ENCODE peak calls at places on chromosomes 2 and 18, in ten cellular contexts. O is BE2C; W is stimulated activated CD4-positive, alpha-beta T cell treated with anti-CD3 and anti-CD28 coated beads, Interleukin-2, amount 100 ng/mL, for 48 hours; F is adrenal gland; K is SW480; M is skeletal muscle cell; Z is DMS 273 treated with DMSO at 0.1 percent for 48 hours; J is GM04503; U is GM20000; P is progenitor cell of endocrine pancreas. X is an unnamed sample.

GRCh38 chr2:174573621-174574081 is 24.0 kb downstream of the WIPF1 start:
- DNase-seq in O (no peak), W (no peak), F (no peak), K (no peak), M (no peak), Z (no peak), J (no peak), U (no peak), P (no peak), X (no peak)

GRCh38 chr2:71940695-71941094 is 207.0 kb downstream of the CYP26B1 start:
- DNase-seq in O (no peak), W (no peak), F (no peak), K (no peak), M (no peak), Z (no peak), J (no peak), U (no peak), P (no peak), X (no peak)

GRCh38 chr2:196234672-196235071 is 63.3 kb upstream of the STK17B start:
- DNase-seq in O (no peak), W (peak), F (no peak), K (no peak), M (no peak), Z (no peak), J (peak), U (no peak), P (no peak), X (no peak)

GRCh38 chr2:48356701-48357322 is 173.1 kb upstream of the STON1 start:
- DNase-seq in O (peak), W (no peak), F (no peak), K (no peak), M (no peak), Z (no peak), J (no peak), U (peak), P (no peak), X (peak)

GRCh38 chr2:97995026-97995733 is 568 bp downstream of the TMEM131 start:
- DNase-seq in O (no peak), W (peak), F (peak), K (peak), M (no peak), Z (peak), J (no peak), U (peak), P (peak), X (peak)

GRCh38 chr18:9753863-9754262 is 45.8 kb downstream of the RAB31 start:
- DNase-seq in O (no peak), W (no peak), F (no peak), K (no peak), M (no peak), Z (no peak), J (no peak), U (no peak), P (no peak), X (no peak)

GRCh38 chr2:36058953-36059352 is 296.6 kb upstream of the CRIM1 start:
- DNase-seq in O (no peak), W (no peak), F (no peak), K (no peak), M (no peak), Z (no peak), J (no peak), U (no peak), P (no peak), X (no peak)

GRCh38 chr18:62280058-62280457 is 45.1 kb upstream of the TNFRSF11A start:
- DNase-seq in O (no peak), W (no peak), F (no peak), K (no peak), M (no peak), Z (no peak), J (no peak), U (no peak), P (no peak), X (no peak)

GRCh38 chr2:128439231-128440086 is 120.8 kb upstream of the HS6ST1 start:
- DNase-seq in O (no peak), W (no peak), F (peak), K (no peak), M (no peak), Z (no peak), J (no peak), U (no peak), P (no peak), X (peak)

GRCh38 chr2:175854149-175854548 is 147.9 kb downstream of the LNPK start:
- DNase-seq in O (no peak), W (no peak), F (no peak), K (no peak), M (no peak), Z (peak), J (no peak), U (no peak), P (no peak), X (no peak)

GRCh38 chr2:192267484-192267883 is 72.8 kb upstream of the TMEFF2 start:
- DNase-seq in O (no peak), W (no peak), F (no peak), K (no peak), M (peak), Z (no peak), J (peak), U (no peak), P (no peak), X (no peak)

GRCh38 chr2:209734805-209735204 is 36.8 kb upstream of the UNC80 start:
- DNase-seq in O (no peak), W (no peak), F (no peak), K (no peak), M (no peak), Z (no peak), J (no peak), U (no peak), P (no peak), X (no peak)

GRCh38 chr2:96146151-96146880 is 1.1 kb upstream of the DUSP2 start:
- DNase-seq in O (no peak), W (peak), F (no peak), K (peak), M (no peak), Z (peak), J (no peak), U (peak), P (no peak), X (no peak)

GRCh38 chr2:23551875-23552274 is 166.9 kb downstream of the KLHL29 start:
- DNase-seq in O (no peak), W (no peak), F (no peak), K (no peak), M (no peak), Z (no peak), J (no peak), U (no peak), P (no peak), X (no peak)

GRCh38 chr2:45119855-45120254 is 110.6 kb upstream of the SIX2 start:
- DNase-seq in O (no peak), W (no peak), F (no peak), K (peak), M (peak), Z (no peak), J (peak), U (no peak), P (no peak), X (no peak)

GRCh38 chr2:233063976-233064411 is 3.9 kb downstream of the INPP5D start:
- DNase-seq in O (no peak), W (no peak), F (no peak), K (no peak), M (no peak), Z (no peak), J (no peak), U (no peak), P (no peak), X (no peak)

GRCh38 chr18:383135-383534 is 115.3 kb upstream of the THOC1 start:
- DNase-seq in O (no peak), W (no peak), F (no peak), K (no peak), M (no peak), Z (no peak), J (no peak), U (no peak), P (no peak), X (no peak)

GRCh38 chr2:189096769-189097447 is 82.7 kb downstream of the COL5A2 start:
- DNase-seq in O (no peak), W (no peak), F (no peak), K (peak), M (peak), Z (no peak), J (peak), U (no peak), P (no peak), X (no peak)

GRCh38 chr2:42970151-42970550 is 177.8 kb upstream of the HAAO start:
- DNase-seq in O (peak), W (no peak), F (no peak), K (no peak), M (no peak), Z (no peak), J (no peak), U (no peak), P (no peak), X (no peak)